ENCODE peak calls at places on chromosome 4, in four cellular contexts. P, M, T and H are unnamed samples.

GRCh38 chr4:37803348-37803973 is 23.0 kb upstream of the PGM2 start:
- DNase-seq in P (no peak), M (no peak), T (peak; percentile 63), H (peak; percentile 49)

GRCh38 chr4:31657859-31658258 is 937.7 kb downstream of the PCDH7 start:
- DNase-seq in P (no peak), M (no peak), T (no peak), H (no peak)

GRCh38 chr4:81330018-81330417 is 115.0 kb upstream of the PRKG2 start:
- DNase-seq in P (no peak), M (no peak), T (no peak), H (no peak)

GRCh38 chr4:154044118-154044517 is 255.2 kb upstream of the SFRP2 start:
- DNase-seq in P (no peak), M (no peak), T (no peak), H (no peak)

GRCh38 chr4:118740869-118741268 is 55.7 kb downstream of the METTL14 start:
- DNase-seq in P (no peak), M (no peak), T (peak; percentile 35), H (peak; percentile 5)

GRCh38 chr4:72352746-72353145 is 216.3 kb downstream of the ADAMTS3 start:
- DNase-seq in P (no peak), M (no peak), T (no peak), H (no peak)

GRCh38 chr4:76767983-76768382 is 130.0 kb downstream of the SOWAHB start:
- DNase-seq in P (no peak), M (no peak), T (no peak), H (no peak)

GRCh38 chr4:128461300-128462103 is 173.9 kb upstream of the PGRMC2 start:
- DNase-seq in P (no peak), M (no peak), T (no peak), H (no peak)

GRCh38 chr4:189374176-189374575 is 566.5 kb upstream of the FRG1 start:
- DNase-seq in P (no peak), M (no peak), T (no peak), H (no peak)